ENCODE peak calls at places on chromosomes 12 and 14, in nine cellular contexts. One of them, this sample, is unnamed.

GRCh38 chr12:70351076-70351475 is 15.0 kb upstream of the KCNMB4 start:
- DNase-seq in endothelial cell of umbilical vein: no peak
- DNase-seq in K562: no peak
- DNase-seq in A549: no peak
- DNase-seq in GM12878: no peak
- DNase-seq in HCT116: no peak
- DNase-seq in HepG2: no peak
- DNase-seq in SK-N-SH: no peak
- DNase-seq in H1: no peak
- DNase-seq in this sample: no peak

GRCh38 chr12:112183141-112183581 is 57.8 kb downstream of the TRAFD1 start:
- DNase-seq in endothelial cell of umbilical vein: peak
- DNase-seq in K562: no peak
- DNase-seq in A549: no peak
- DNase-seq in GM12878: peak
- DNase-seq in HCT116: no peak
- DNase-seq in HepG2: no peak
- DNase-seq in SK-N-SH: no peak
- DNase-seq in H1: no peak
- DNase-seq in this sample: no peak

GRCh38 chr12:49671051-49671765 is 36.0 kb downstream of the FMNL3 start:
- DNase-seq in endothelial cell of umbilical vein: peak
- DNase-seq in K562: no peak
- DNase-seq in A549: no peak
- DNase-seq in GM12878: no peak
- DNase-seq in HCT116: no peak
- DNase-seq in HepG2: no peak
- DNase-seq in SK-N-SH: no peak
- DNase-seq in H1: no peak
- DNase-seq in this sample: peak

GRCh38 chr12:25558566-25558965 is 5.5 kb upstream of the LMNTD1 start:
- DNase-seq in endothelial cell of umbilical vein: no peak
- DNase-seq in K562: no peak
- DNase-seq in A549: peak
- DNase-seq in GM12878: no peak
- DNase-seq in HCT116: no peak
- DNase-seq in HepG2: no peak
- DNase-seq in SK-N-SH: no peak
- DNase-seq in H1: no peak
- DNase-seq in this sample: no peak

GRCh38 chr12:59980491-59980890 is 384.7 kb downstream of the SLC16A7 start:
- DNase-seq in endothelial cell of umbilical vein: no peak
- DNase-seq in K562: no peak
- DNase-seq in A549: no peak
- DNase-seq in GM12878: no peak
- DNase-seq in HCT116: no peak
- DNase-seq in HepG2: no peak
- DNase-seq in SK-N-SH: no peak
- DNase-seq in H1: no peak
- DNase-seq in this sample: no peak

GRCh38 chr12:52573743-52574142 is at the start of gene KRT74:
- DNase-seq in endothelial cell of umbilical vein: no peak
- DNase-seq in K562: no peak
- DNase-seq in A549: no peak
- DNase-seq in GM12878: no peak
- DNase-seq in HCT116: no peak
- DNase-seq in HepG2: no peak
- DNase-seq in SK-N-SH: no peak
- DNase-seq in H1: no peak
- DNase-seq in this sample: no peak

GRCh38 chr14:39219075-39219499 is 14.6 kb upstream of the MIA2 start:
- DNase-seq in endothelial cell of umbilical vein: peak
- DNase-seq in K562: no peak
- DNase-seq in A549: peak
- DNase-seq in GM12878: no peak
- DNase-seq in HCT116: peak
- DNase-seq in HepG2: peak
- DNase-seq in SK-N-SH: no peak
- DNase-seq in H1: no peak
- DNase-seq in this sample: no peak

GRCh38 chr12:242496-242895 is 20.1 kb downstream of the SLC6A13 start:
- DNase-seq in endothelial cell of umbilical vein: no peak
- DNase-seq in K562: no peak
- DNase-seq in A549: no peak
- DNase-seq in GM12878: no peak
- DNase-seq in HCT116: no peak
- DNase-seq in HepG2: no peak
- DNase-seq in SK-N-SH: no peak
- DNase-seq in H1: peak
- DNase-seq in this sample: no peak

GRCh38 chr14:64764641-64765520 is 60.7 kb downstream of the PLEKHG3 start:
- DNase-seq in endothelial cell of umbilical vein: peak
- DNase-seq in K562: peak
- DNase-seq in A549: peak
- DNase-seq in GM12878: no peak
- DNase-seq in HCT116: peak
- DNase-seq in HepG2: peak
- DNase-seq in SK-N-SH: peak
- DNase-seq in H1: peak
- DNase-seq in this sample: peak

GRCh38 chr14:36238666-36239363 is 62.3 kb upstream of the PTCSC3 start:
- DNase-seq in endothelial cell of umbilical vein: no peak
- DNase-seq in K562: no peak
- DNase-seq in A549: no peak
- DNase-seq in GM12878: no peak
- DNase-seq in HCT116: no peak
- DNase-seq in HepG2: no peak
- DNase-seq in SK-N-SH: no peak
- DNase-seq in H1: no peak
- DNase-seq in this sample: peak

GRCh38 chr14:101595887-101596721 is 34.8 kb downstream of the DIO3 start:
- DNase-seq in endothelial cell of umbilical vein: no peak
- DNase-seq in K562: no peak
- DNase-seq in A549: no peak
- DNase-seq in GM12878: no peak
- DNase-seq in HCT116: no peak
- DNase-seq in HepG2: no peak
- DNase-seq in SK-N-SH: no peak
- DNase-seq in H1: no peak
- DNase-seq in this sample: peak

GRCh38 chr14:21098134-21098891 is at the start of gene ZNF219:
- DNase-seq in endothelial cell of umbilical vein: peak
- DNase-seq in K562: peak
- DNase-seq in A549: peak
- DNase-seq in GM12878: no peak
- DNase-seq in HCT116: no peak
- DNase-seq in HepG2: peak
- DNase-seq in SK-N-SH: peak
- DNase-seq in H1: peak
- DNase-seq in this sample: peak

GRCh38 chr14:93959239-93960107 is 16.9 kb downstream of the ASB2 start:
- DNase-seq in endothelial cell of umbilical vein: peak
- DNase-seq in K562: peak
- DNase-seq in A549: peak
- DNase-seq in GM12878: peak
- DNase-seq in HCT116: peak
- DNase-seq in HepG2: peak
- DNase-seq in SK-N-SH: no peak
- DNase-seq in H1: no peak
- DNase-seq in this sample: peak

GRCh38 chr14:103310576-103311095 is 23.4 kb upstream of the EIF5 start:
- DNase-seq in endothelial cell of umbilical vein: no peak
- DNase-seq in K562: no peak
- DNase-seq in A549: no peak
- DNase-seq in GM12878: no peak
- DNase-seq in HCT116: no peak
- DNase-seq in HepG2: no peak
- DNase-seq in SK-N-SH: no peak
- DNase-seq in H1: no peak
- DNase-seq in this sample: no peak

GRCh38 chr12:109762071-109762672 is 48.5 kb downstream of the FAM222A start:
- DNase-seq in endothelial cell of umbilical vein: no peak
- DNase-seq in K562: no peak
- DNase-seq in A549: no peak
- DNase-seq in GM12878: no peak
- DNase-seq in HCT116: no peak
- DNase-seq in HepG2: no peak
- DNase-seq in SK-N-SH: no peak
- DNase-seq in H1: peak
- DNase-seq in this sample: no peak

GRCh38 chr12:59972941-59973340 is 377.1 kb downstream of the SLC16A7 start:
- DNase-seq in endothelial cell of umbilical vein: peak
- DNase-seq in K562: no peak
- DNase-seq in A549: peak
- DNase-seq in GM12878: no peak
- DNase-seq in HCT116: peak
- DNase-seq in HepG2: peak
- DNase-seq in SK-N-SH: no peak
- DNase-seq in H1: no peak
- DNase-seq in this sample: peak

GRCh38 chr12:124411291-124411878 is 116.5 kb downstream of the RFLNA start:
- DNase-seq in endothelial cell of umbilical vein: no peak
- DNase-seq in K562: no peak
- DNase-seq in A549: peak
- DNase-seq in GM12878: no peak
- DNase-seq in HCT116: no peak
- DNase-seq in HepG2: no peak
- DNase-seq in SK-N-SH: peak
- DNase-seq in H1: no peak
- DNase-seq in this sample: no peak

GRCh38 chr12:1929985-1930815 is 11.7 kb upstream of the CACNA2D4 start:
- DNase-seq in endothelial cell of umbilical vein: no peak
- DNase-seq in K562: no peak
- DNase-seq in A549: no peak
- DNase-seq in GM12878: no peak
- DNase-seq in HCT116: no peak
- DNase-seq in HepG2: no peak
- DNase-seq in SK-N-SH: peak
- DNase-seq in H1: peak
- DNase-seq in this sample: peak
- H3K4me3 ChIP-seq in endothelial cell of umbilical vein: no peak
- H3K4me3 ChIP-seq in K562: no peak
- H3K4me3 ChIP-seq in A549: no peak
- H3K4me3 ChIP-seq in GM12878: no peak
- H3K4me3 ChIP-seq in HCT116: no peak
- H3K4me3 ChIP-seq in HepG2: no peak
- H3K4me3 ChIP-seq in SK-N-SH: no peak
- H3K4me3 ChIP-seq in H1: no peak
- H3K4me3 ChIP-seq in this sample: no peak

DNA sequence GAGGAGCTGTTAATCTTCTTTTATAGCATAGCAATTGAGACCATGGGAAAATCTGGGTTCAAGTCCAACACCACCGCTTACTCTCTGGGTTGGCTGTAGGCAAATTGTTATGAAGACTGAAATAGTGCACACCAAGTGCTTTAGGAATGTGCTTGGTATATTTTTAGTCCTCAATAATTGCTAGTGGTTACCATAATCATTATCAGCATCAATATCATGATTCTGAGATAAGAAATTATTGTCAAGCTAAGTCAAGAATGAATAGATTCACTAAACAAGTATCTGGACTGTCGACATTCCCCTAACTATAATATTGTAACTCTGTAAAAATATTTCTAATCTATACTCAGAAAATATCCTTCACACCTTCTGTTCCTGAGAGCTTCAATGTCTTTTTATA is 48.5 kb downstream of the ANO4 start:
- DNase-seq in endothelial cell of umbilical vein: no peak
- DNase-seq in K562: no peak
- DNase-seq in A549: no peak
- DNase-seq in GM12878: no peak
- DNase-seq in HCT116: no peak
- DNase-seq in HepG2: no peak
- DNase-seq in SK-N-SH: no peak
- DNase-seq in H1: no peak
- DNase-seq in this sample: no peak
- TF ChIP-seq MAX in endothelial cell of umbilical vein: no peak
- TF ChIP-seq MAX in K562: no peak
- TF ChIP-seq MAX in A549: no peak
- TF ChIP-seq MAX in GM12878: no peak
- TF ChIP-seq MAX in HCT116: no peak
- TF ChIP-seq MAX in HepG2: no peak
- TF ChIP-seq MAX in SK-N-SH: no peak
- TF ChIP-seq MAX in H1: no peak
- TF ChIP-seq MAX in this sample: no peak

DNA sequence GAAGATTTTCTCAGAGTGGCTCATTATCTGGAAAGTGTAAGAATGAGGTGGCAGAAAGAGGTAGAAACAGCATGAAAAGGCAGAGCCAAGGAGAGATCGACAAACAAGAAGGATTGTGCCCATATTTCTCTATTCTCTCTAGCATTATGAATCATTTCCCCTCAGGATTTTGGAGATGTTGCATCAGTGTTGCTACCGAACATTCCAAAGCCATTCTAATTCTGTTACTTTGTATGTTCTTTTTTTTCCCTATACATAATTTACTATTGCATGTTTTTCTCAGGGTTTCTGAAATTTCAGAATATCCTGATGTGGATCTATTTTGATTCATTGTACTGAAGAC is 61.4 kb downstream of the KICS2 start:
- DNase-seq in endothelial cell of umbilical vein: peak
- DNase-seq in K562: no peak
- DNase-seq in A549: no peak
- DNase-seq in GM12878: no peak
- DNase-seq in HCT116: no peak
- DNase-seq in HepG2: no peak
- DNase-seq in SK-N-SH: no peak
- DNase-seq in H1: no peak
- DNase-seq in this sample: no peak
- H3K4me3 ChIP-seq in endothelial cell of umbilical vein: no peak
- H3K4me3 ChIP-seq in K562: no peak
- H3K4me3 ChIP-seq in A549: no peak
- H3K4me3 ChIP-seq in GM12878: no peak
- H3K4me3 ChIP-seq in HCT116: no peak
- H3K4me3 ChIP-seq in HepG2: no peak
- H3K4me3 ChIP-seq in SK-N-SH: no peak
- H3K4me3 ChIP-seq in H1: no peak
- H3K4me3 ChIP-seq in this sample: no peak

DNA sequence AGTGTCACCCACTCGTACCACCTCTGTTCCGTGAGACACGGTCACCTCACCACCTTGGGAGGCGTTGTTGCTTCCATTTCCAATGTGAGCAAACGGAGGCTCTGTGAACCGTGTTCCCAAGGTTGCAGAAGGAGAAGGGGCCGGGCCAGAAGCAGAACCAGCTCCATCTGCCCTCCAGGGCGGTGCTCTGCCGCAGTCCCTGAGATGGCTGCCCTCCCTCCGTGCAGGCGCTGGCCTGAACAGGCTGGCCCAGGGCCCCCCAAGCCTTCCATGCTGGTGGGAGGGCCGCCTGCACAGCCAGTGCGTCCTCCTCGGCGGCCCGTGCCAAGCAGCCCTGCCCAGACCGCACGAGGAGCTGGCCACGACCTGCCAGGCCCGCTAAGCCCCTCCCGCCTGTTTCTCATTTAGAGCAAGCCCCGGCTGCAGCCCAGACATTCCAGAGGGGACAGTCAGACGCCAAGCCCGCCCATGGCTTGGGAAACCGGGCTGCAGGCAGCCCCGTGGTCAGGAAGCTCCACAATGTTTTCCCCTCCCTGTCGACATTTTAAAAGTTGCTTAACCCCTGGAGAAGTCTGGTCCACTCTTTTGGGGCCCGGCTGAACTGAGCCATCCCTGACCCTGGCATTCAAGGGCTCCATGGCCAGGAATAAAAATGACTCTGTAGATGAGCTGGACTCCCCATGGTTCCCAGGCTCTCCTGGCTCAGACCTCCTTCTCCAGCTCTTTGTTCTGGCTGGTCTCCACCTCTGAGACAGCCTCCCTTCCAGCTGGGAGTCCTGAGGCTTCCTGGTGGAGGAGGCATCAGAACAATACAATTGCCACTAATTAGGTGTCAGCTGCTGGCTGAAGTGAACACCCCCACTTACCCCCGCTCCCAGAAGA is 236.0 kb downstream of the BCL11B start:
- DNase-seq in endothelial cell of umbilical vein: no peak
- DNase-seq in K562: no peak
- DNase-seq in A549: peak
- DNase-seq in GM12878: no peak
- DNase-seq in HCT116: peak
- DNase-seq in HepG2: peak
- DNase-seq in SK-N-SH: peak
- DNase-seq in H1: peak
- DNase-seq in this sample: peak
- TF ChIP-seq MAX in endothelial cell of umbilical vein: no peak
- TF ChIP-seq MAX in K562: no peak
- TF ChIP-seq MAX in A549: peak
- TF ChIP-seq MAX in GM12878: no peak
- TF ChIP-seq MAX in HCT116: peak
- TF ChIP-seq MAX in HepG2: no peak
- TF ChIP-seq MAX in SK-N-SH: peak
- TF ChIP-seq MAX in H1: peak
- TF ChIP-seq MAX in this sample: no peak

This sample was measured in NB4.